ENCODE peak calls at places on chromosomes 4 and X, in four cellular contexts. N is HepG2, Z is K562, Q is GM12878. F is an unnamed sample.

GRCh38 chr4:127622923-127623754 is 9.6 kb upstream of the INTU start:
- DNase-seq in N (peak; percentile 5), Z (no peak), Q (no peak), F (peak; percentile 57)

GRCh38 chr4:40990899-40991265 is 223.5 kb downstream of the APBB2 start:
- DNase-seq in N (no peak), Z (no peak), Q (peak; percentile 58), F (no peak)

GRCh38 chr4:104693601-104694201 is 199.0 kb upstream of the CXXC4 start:
- DNase-seq in N (peak; percentile 10), Z (no peak), Q (no peak), F (no peak)

GRCh38 chr4:109861941-109862340 is 14.0 kb downstream of the LRIT3 start:
- DNase-seq in N (no peak), Z (no peak), Q (no peak), F (no peak)

GRCh38 chrX:45952030-45952429 is 593.2 kb downstream of the ZNF674 start:
- DNase-seq in N (no peak), Z (no peak), Q (no peak), F (peak; percentile 17)

GRCh38 chr4:136803430-136803829 is 728.9 kb downstream of the PCDH18 start:
- DNase-seq in N (no peak), Z (no peak), Q (no peak), F (no peak)

GRCh38 chrX:267771-268261 is 13.4 kb upstream of the PLCXD1 start:
- DNase-seq in N (no peak), Z (no peak), Q (no peak), F (peak; percentile 16)

GRCh38 chrX:119736206-119736764 is 22.1 kb upstream of the SOWAHD start:
- DNase-seq in N (peak; percentile 56), Z (no peak), Q (no peak), F (no peak)

GRCh38 chr4:121551881-121552280 is 144.9 kb downstream of the ANXA5 start:
- DNase-seq in N (peak; percentile 14), Z (no peak), Q (no peak), F (no peak)

GRCh38 chr4:47526281-47526680 is 41.2 kb downstream of the ATP10D start:
- DNase-seq in N (no peak), Z (no peak), Q (no peak), F (no peak)

GRCh38 chr4:153143527-153144348 is 60.5 kb upstream of the TRIM2 start:
- DNase-seq in N (no peak), Z (peak; percentile 17), Q (no peak), F (no peak)

GRCh38 chrX:15146515-15146914 is 123.4 kb downstream of the ASB9 start:
- DNase-seq in N (no peak), Z (peak; percentile 21), Q (no peak), F (peak; percentile 46)

GRCh38 chrX:2301901-2302300 is 198.9 kb downstream of the DHRSX start:
- DNase-seq in N (no peak), Z (no peak), Q (no peak), F (no peak)

GRCh38 chrX:18956322-18957032 is 27.4 kb downstream of the PHKA2 start:
- DNase-seq in N (peak; percentile 11), Z (no peak), Q (no peak), F (no peak)

GRCh38 chrX:39896951-39897740 is 200.6 kb downstream of the BCOR start:
- DNase-seq in N (peak; percentile 24), Z (no peak), Q (no peak), F (peak; percentile 49)

GRCh38 chrX:55135171-55135570 is 46.4 kb downstream of the PAGE2 start:
- DNase-seq in N (peak; percentile 39), Z (peak; percentile 26), Q (no peak), F (peak; percentile 24)

GRCh38 chr4:154602404-154603020 is 9.9 kb downstream of the FGG start:
- DNase-seq in N (no peak), Z (no peak), Q (no peak), F (no peak)

GRCh38 chr4:146654648-146654975 is 15.9 kb downstream of the POU4F2 start:
- DNase-seq in N (no peak), Z (no peak), Q (no peak), F (no peak)

GRCh38 chrX:49185062-49185394 is 1.1 kb downstream of the PRICKLE3 start:
- DNase-seq in N (no peak), Z (no peak), Q (no peak), F (no peak)

GRCh38 chr4:55321707-55322264 is 24.3 kb upstream of the SRD5A3 start:
- DNase-seq in N (peak; percentile 59), Z (peak; percentile 64), Q (peak; percentile 2), F (peak; percentile 83)

GRCh38 chr4:156113138-156113537 is 159.5 kb upstream of the CTSO start:
- DNase-seq in N (no peak), Z (no peak), Q (no peak), F (no peak)

GRCh38 chr4:88230953-88231835 is 53.2 kb downstream of the PPM1K start:
- DNase-seq in N (no peak), Z (no peak), Q (no peak), F (no peak)

GRCh38 chr4:187606581-187606980 is 389.0 kb upstream of the ZFP42 start:
- DNase-seq in N (peak; percentile 50), Z (peak; percentile 37), Q (no peak), F (peak; percentile 48)

GRCh38 chr4:56134272-56134671 is 185.5 kb downstream of the CEP135 start:
- DNase-seq in N (peak; percentile 68), Z (no peak), Q (no peak), F (no peak)

GRCh38 chr4:107153956-107154355 is 117.8 kb upstream of the DKK2 start:
- DNase-seq in N (no peak), Z (no peak), Q (no peak), F (no peak)

GRCh38 chr4:52643846-52644245 is 15.3 kb downstream of the USP46 start:
- DNase-seq in N (peak; percentile 34), Z (no peak), Q (no peak), F (no peak)

GRCh38 chr4:146342600-146343192 is 128.4 kb downstream of the REELD1 start:
- DNase-seq in N (no peak), Z (peak; percentile 28), Q (no peak), F (peak; percentile 8)

DNA sequence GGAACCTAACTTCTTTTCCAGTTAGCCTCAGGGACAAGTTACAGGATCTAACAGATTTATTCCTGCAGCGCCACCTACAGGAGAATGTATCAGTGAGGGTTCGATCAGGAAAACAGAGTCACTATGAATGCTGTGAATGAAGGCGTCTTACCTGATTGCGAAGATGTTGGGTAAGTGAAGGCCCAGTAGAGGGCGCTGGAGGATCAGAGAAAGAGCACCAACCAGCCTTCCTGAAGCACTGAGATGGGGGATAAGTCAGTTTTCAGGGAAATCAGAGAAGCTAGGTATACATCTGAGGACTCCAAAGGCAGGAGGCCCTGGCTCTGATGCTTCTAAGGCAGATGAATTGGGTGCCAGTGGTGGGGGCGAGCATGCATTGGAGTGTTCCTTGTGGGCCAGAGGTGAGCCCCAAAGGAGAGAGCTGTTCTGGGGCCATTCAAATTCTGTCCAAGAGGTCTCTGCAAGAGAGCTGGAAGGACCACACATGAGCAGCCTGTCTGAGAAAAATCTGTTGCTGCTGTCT is 169.9 kb upstream of the AADAT start:
- DNase-seq in N (peak; percentile 92), Z (peak; percentile 40), Q (peak; percentile 65), F (peak; percentile 93)
- TF ChIP-seq CBFB in N (no peak), Z (no peak), Q (no peak), F (no peak)

GRCh38 chr4:108681321-108681809 is 31.0 kb downstream of the OSTC start:
- DNase-seq in N (no peak), Z (no peak), Q (no peak), F (no peak)

GRCh38 chr4:108683479-108683878 is 33.1 kb downstream of the OSTC start:
- DNase-seq in N (peak; percentile 15), Z (no peak), Q (no peak), F (no peak)

GRCh38 chr4:108690738-108691137 is 40.3 kb downstream of the OSTC start:
- DNase-seq in N (no peak), Z (no peak), Q (no peak), F (no peak)

DNA sequence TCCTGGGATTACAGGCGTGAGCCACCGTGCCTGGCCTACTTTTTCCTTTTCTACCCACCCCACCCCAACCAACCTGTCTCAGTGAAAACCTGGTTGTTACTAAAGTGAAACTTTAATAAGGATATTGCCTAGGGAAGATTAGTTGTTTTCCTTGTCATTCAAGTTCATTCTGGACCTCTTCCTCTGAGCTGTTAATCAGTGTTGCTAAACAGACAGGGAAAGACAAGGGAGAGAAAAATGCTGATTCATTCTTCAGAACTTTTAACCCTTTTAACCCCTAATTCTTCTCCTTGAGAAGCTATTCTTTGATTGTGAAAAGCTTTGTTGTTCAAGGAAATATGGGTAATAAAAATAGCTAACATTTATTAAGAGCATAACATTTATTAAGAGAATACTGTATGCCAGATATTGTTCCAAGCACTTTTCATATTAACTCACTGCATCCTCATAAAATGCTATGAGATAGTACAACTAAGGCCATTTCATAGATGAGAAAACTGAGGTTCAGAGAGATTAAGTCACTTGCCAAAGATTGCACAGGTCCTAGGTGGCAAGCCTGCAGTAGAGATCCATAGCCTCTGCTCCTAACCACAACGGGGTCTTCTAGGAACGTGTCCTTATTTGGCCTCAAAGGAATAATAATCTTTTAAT is 34.8 kb downstream of the OSTC start:
- DNase-seq in N (no peak), Z (peak; percentile 27), Q (no peak), F (no peak)
- TF ChIP-seq CREB1 in N (no peak), Z (no peak), Q (no peak), F (no peak)

DNA sequence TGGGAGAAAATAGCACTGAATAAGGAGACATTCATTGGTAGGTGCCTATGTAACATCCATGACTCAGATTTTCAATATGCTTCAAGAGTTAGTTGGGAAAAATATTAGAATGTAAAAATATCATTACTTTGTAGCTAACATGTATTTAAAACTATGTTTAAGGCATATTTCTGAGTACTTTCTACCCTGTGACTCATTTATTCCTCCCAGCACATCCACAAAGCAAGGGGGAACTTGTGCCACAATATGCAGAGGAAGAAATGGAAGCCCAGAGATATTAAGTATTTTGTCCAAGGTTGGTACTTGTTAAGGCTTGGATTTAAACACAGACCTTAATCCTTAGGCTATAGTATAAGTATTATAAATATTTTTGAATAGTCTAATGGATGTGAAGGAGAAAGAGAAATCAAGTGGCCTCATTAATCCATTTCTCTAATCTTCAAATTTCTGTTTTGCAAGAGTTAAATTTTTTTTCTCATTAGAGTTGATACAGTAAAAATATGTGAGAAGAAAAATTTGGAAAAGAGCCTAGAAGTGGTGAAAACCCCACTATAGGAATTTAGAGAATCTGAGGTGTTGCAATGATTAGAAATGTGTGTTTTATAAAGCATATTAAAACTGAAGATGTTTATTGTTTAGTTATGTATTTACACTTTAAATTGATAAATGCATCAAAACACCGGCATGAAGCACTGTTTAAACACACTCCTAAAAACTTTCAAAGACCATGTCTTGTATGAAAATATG is 149.3 kb upstream of the GYPA start:
- DNase-seq in N (no peak), Z (no peak), Q (no peak), F (no peak)
- TF ChIP-seq CBFB in N (no peak), Z (no peak), Q (no peak), F (no peak)

GRCh38 chrX:134727363-134727762 is 69.1 kb upstream of the PLAC1 start:
- DNase-seq in N (peak; percentile 30), Z (no peak), Q (no peak), F (no peak)

GRCh38 chrX:134721766-134722532 is 63.7 kb upstream of the PLAC1 start:
- DNase-seq in N (no peak), Z (no peak), Q (no peak), F (no peak)

DNA sequence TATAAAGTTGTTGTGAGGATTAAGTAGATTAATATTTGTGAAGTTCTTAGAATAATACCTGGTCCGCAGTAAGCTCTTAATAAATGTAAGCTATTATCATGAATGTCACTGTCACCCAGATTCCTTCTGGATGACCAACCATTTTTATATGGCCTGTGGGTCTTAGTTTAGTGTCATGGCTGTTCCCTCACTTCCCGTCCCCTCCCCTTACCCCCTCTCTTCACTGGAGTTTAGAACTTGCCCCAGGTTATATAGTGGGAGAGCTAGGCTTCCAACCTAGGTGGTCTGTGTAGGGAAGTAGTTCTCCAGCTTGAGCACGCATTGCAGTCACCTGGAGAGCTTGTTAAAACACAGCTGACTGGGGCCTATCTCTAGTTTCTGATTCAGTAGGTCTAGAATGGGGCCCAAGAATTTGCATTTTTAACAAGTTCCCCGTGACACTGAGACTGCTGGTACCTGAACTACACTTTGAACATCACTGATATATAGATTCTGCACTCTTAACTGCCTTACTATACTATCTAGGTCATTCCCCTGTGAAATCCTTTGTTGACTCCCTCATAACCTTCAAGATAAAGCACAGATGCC is 66.9 kb upstream of the PLAC1 start:
- DNase-seq in N (no peak), Z (no peak), Q (no peak), F (no peak)
- TF ChIP-seq CREB1 in N (no peak), Z (no peak), Q (no peak), F (no peak)